ENCODE peak calls at places on chromosomes 12 and 14, in five cellular contexts. L, R, G, W and N are unnamed samples.

GRCh38 chr14:55332654-55333570 is 61.7 kb downstream of the FBXO34 start:
- DNase-seq in R (no peak), G (no peak), L (no peak), W (peak), N (peak)

GRCh38 chr12:43742106-43742505 is 16.5 kb downstream of the PUS7L start:
- DNase-seq in G (no peak), R (no peak), W (no peak), L (peak), N (no peak)

GRCh38 chr12:55707841-55708694 is at the start of gene ITGA7:
- DNase-seq in W (peak), R (no peak), G (peak), L (peak), N (no peak)

GRCh38 chr12:50188875-50189575 is 21.9 kb upstream of the CERS5 start:
- DNase-seq in W (no peak), G (no peak), R (no peak), L (no peak), N (no peak)

GRCh38 chr12:54975272-54975671 is 9.3 kb downstream of the TESPA1 start:
- DNase-seq in G (no peak), R (no peak), L (no peak), W (no peak), N (no peak)

GRCh38 chr12:55908726-55909512 is 18.8 kb downstream of the PYM1 start:
- DNase-seq in L (peak), R (no peak), G (peak), W (no peak), N (no peak)

GRCh38 chr12:100464529-100464928 is 9.1 kb upstream of the NR1H4 start:
- DNase-seq in R (no peak), G (no peak), L (no peak), W (no peak), N (no peak)

GRCh38 chr12:122852336-122853275 is 17.3 kb downstream of the HIP1R start:
- DNase-seq in W (no peak), R (no peak), L (peak), G (no peak), N (no peak)

GRCh38 chr14:101628471-101628966 is 67.2 kb downstream of the DIO3 start:
- DNase-seq in G (peak), W (peak), R (peak), L (peak), N (no peak)

GRCh38 chr12:30013051-30013450 is 229.3 kb upstream of the TMTC1 start:
- DNase-seq in L (no peak), G (peak), R (no peak), W (no peak), N (no peak)

GRCh38 chr14:95516554-95517209 is at the start of gene SYNE3:
- DNase-seq in W (no peak), L (peak), R (no peak), G (peak), N (no peak)

GRCh38 chr12:127810026-127810425 is 456.9 kb upstream of the TMEM132C start:
- DNase-seq in W (no peak), L (peak), R (no peak), G (no peak), N (peak)

GRCh38 chr12:6340745-6341438 is 984 bp downstream of the TNFRSF1A start:
- DNase-seq in R (no peak), L (no peak), G (no peak), W (no peak), N (no peak)

GRCh38 chr12:121797937-121798801 is 4.7 kb upstream of the RHOF start:
- DNase-seq in G (peak), L (no peak), R (no peak), W (peak), N (peak)

GRCh38 chr12:13896063-13896626 is 85.3 kb downstream of the GRIN2B start:
- DNase-seq in L (no peak), R (no peak), G (no peak), W (no peak), N (no peak)

GRCh38 chr12:102459314-102459713 is 21.0 kb downstream of the IGF1 start:
- DNase-seq in R (no peak), W (no peak), L (no peak), G (no peak), N (no peak)

GRCh38 chr14:103630364-103631108 is 1.5 kb downstream of the KLC1 start:
- DNase-seq in G (no peak), W (no peak), L (no peak), R (no peak), N (no peak)

GRCh38 chr14:58969951-58970751 is 218.3 kb upstream of the DAAM1 start:
- DNase-seq in R (no peak), W (no peak), G (peak), L (no peak), N (no peak)

GRCh38 chr12:107511292-107511691 is 174.3 kb upstream of the PWP1 start:
- DNase-seq in W (no peak), R (no peak), L (peak), G (no peak), N (no peak)

GRCh38 chr12:103197725-103198388 is 240.4 kb downstream of the ASCL1 start:
- DNase-seq in W (peak), G (no peak), L (no peak), R (no peak), N (peak)

GRCh38 chr14:49975286-49975685 is 82.4 kb downstream of the ARF6 start:
- DNase-seq in G (no peak), R (no peak), W (no peak), L (peak), N (no peak)

GRCh38 chr14:58428011-58428807 is 690 bp downstream of the KIAA0586 start:
- DNase-seq in G (peak), W (peak), R (no peak), L (peak), N (peak)

GRCh38 chr12:3061858-3062215 is 15.3 kb upstream of the TSPAN9 start:
- DNase-seq in W (no peak), G (no peak), R (no peak), L (no peak), N (no peak)

GRCh38 chr12:47551426-47551851 is 154.4 kb downstream of the RPAP3 start:
- DNase-seq in G (no peak), R (no peak), L (peak), W (no peak), N (no peak)